ENCODE peak calls at places on chromosome 9, in four cellular contexts. J, S, U and Q are unnamed samples.

GRCh38 chr9:137320555-137321384 is 18.7 kb upstream of the NRARP start:
- DNase-seq in J (no peak), S (peak; percentile 59), U (no peak), Q (no peak)

GRCh38 chr9:75164573-75164972 is 76.3 kb downstream of the OSTF1 start:
- DNase-seq in S (no peak), U (no peak), J (no peak), Q (no peak)

GRCh38 chr9:77667151-77667550 is 19.0 kb upstream of the GNA14 start:
- DNase-seq in J (no peak), U (no peak), S (no peak), Q (no peak)

GRCh38 chr9:130530932-130531331 is 48.4 kb upstream of the FUBP3 start:
- DNase-seq in J (peak; percentile 55), U (peak; percentile 5), S (no peak), Q (peak; percentile 72)

GRCh38 chr9:20551236-20551635 is 71.1 kb downstream of the MLLT3 start:
- DNase-seq in J (no peak), U (no peak), S (no peak), Q (peak; percentile 36)

GRCh38 chr9:121938621-121939020 is 154.5 kb downstream of the TTLL11 start:
- DNase-seq in J (no peak), U (no peak), S (no peak), Q (no peak)

GRCh38 chr9:134648701-134649525 is 7.3 kb downstream of the COL5A1 start:
- DNase-seq in U (peak; percentile 81), J (no peak), S (no peak), Q (peak; percentile 33)

GRCh38 chr9:4048441-4048840 is 251.4 kb downstream of the GLIS3 start:
- DNase-seq in U (peak; percentile 39), J (peak; percentile 52), S (no peak), Q (peak; percentile 72)

GRCh38 chr9:86767373-86767772 is 179.9 kb downstream of the GAS1 start:
- DNase-seq in U (peak; percentile 42), S (no peak), J (no peak), Q (peak; percentile 54)

GRCh38 chr9:68447611-68448010 is 91.2 kb downstream of the PGM5 start:
- DNase-seq in U (no peak), S (no peak), J (no peak), Q (no peak)

GRCh38 chr9:99012957-99013512 is 69.3 kb downstream of the COL15A1 start:
- DNase-seq in U (no peak), J (peak; percentile 24), S (no peak), Q (no peak)

GRCh38 chr9:38129366-38129765 is 60.3 kb upstream of the SHB start:
- DNase-seq in S (no peak), U (no peak), J (no peak), Q (no peak)

GRCh38 chr9:20513126-20513913 is 109.0 kb downstream of the MLLT3 start:
- DNase-seq in U (peak; percentile 14), S (no peak), J (no peak), Q (no peak)

GRCh38 chr9:87733273-87734054 is 7.5 kb downstream of the CTSL start:
- DNase-seq in U (no peak), S (no peak), J (no peak), Q (no peak)

GRCh38 chr9:18281291-18281690 is 192.7 kb upstream of the ADAMTSL1 start:
- DNase-seq in S (no peak), J (no peak), U (no peak), Q (no peak)

GRCh38 chr9:36888551-36888950 is 145.5 kb downstream of the PAX5 start:
- DNase-seq in U (no peak), S (peak; percentile 24), J (no peak), Q (no peak)

GRCh38 chr9:37575511-37575914 is 667 bp downstream of the FBXO10 start:
- DNase-seq in J (peak; percentile 39), S (no peak), U (no peak), Q (no peak)

GRCh38 chr9:6328103-6328502 is at the start of gene TPD52L3:
- DNase-seq in J (no peak), S (no peak), U (no peak), Q (no peak)

GRCh38 chr9:131411719-131412681 is 18.1 kb downstream of the PRRC2B start:
- DNase-seq in J (peak; percentile 66), S (no peak), U (no peak), Q (no peak)

GRCh38 chr9:76472925-76473324 is 13.9 kb downstream of the GCNT1 start:
- DNase-seq in J (peak; percentile 64), S (no peak), U (peak; percentile 16), Q (peak; percentile 25)

GRCh38 chr9:122346478-122347347 is 24.1 kb upstream of the PTGS1 start:
- DNase-seq in J (no peak), S (peak; percentile 79), U (no peak), Q (no peak)

GRCh38 chr9:89387970-89388867 is 69.9 kb downstream of the SECISBP2 start:
- DNase-seq in S (peak; percentile 86), U (no peak), J (no peak), Q (peak; percentile 94)
- H3K36me3 ChIP-seq in S (peaks cover 6% of the 10 kb centered on the region), U (no peaks in the 10 kb centered on the region), J (no peaks in the 10 kb centered on the region), Q (no peaks in the 10 kb centered on the region)

GRCh38 chr9:92032891-92033290 is 82.3 kb downstream of the SPTLC1 start:
- DNase-seq in S (no peak), U (no peak), J (no peak), Q (no peak)
- H3K36me3 ChIP-seq in S (peaks cover 4% of the 10 kb centered on the region), U (peaks cover 28% of the 10 kb centered on the region), J (peaks cover 22% of the 10 kb centered on the region), Q (peaks cover 8% of the 10 kb centered on the region)

GRCh38 chr9:129415954-129416651 is 204.8 kb downstream of the C9orf50 start:
- DNase-seq in J (no peak), U (no peak), S (no peak), Q (no peak)
- H3K36me3 ChIP-seq in J (no peaks in the 10 kb centered on the region), U (no peaks in the 10 kb centered on the region), S (no peaks in the 10 kb centered on the region), Q (no peaks in the 10 kb centered on the region)

GRCh38 chr9:133049043-133049442 is 12.7 kb upstream of the CEL start:
- DNase-seq in J (peak; percentile 26), S (no peak), U (no peak), Q (no peak)
- H3K36me3 ChIP-seq in J (peaks cover 47% of the 10 kb centered on the region), S (peaks cover 65% of the 10 kb centered on the region), U (peaks cover 18% of the 10 kb centered on the region), Q (peaks cover 24% of the 10 kb centered on the region)

DNA sequence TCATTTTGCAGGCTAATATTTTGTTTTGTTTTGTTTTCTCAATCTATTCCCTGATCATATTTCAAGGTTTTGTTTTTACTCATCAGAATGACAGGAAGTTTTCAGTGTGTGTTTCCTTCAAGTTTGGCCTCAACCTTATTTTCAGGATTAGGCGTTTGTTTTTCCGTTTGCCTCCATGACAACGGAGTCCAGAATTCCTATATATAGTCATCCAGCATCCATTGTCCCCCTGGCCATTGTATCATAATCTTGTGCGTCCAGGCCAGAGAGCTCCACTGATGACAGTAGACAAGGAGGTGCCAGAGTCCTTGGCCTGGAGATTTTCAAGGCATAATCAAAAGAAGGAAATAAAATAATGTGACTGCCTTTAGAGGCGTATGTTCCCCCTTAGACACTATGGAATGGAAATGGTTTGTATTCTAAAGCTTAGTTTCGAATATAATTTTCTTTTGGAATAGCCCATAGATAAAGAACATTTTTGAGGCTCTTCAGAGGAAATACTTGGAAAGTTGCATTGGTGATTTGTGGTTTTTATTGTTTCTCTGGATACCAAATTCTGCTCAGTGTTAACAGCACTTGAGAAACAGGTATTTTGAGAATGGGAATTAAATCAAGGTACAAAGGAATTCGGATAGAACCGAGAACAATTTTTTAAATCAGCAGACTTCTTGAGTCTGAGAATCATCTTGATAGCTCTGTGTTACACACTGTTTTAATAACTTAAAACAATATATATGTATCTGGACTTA is 99.8 kb downstream of the ZNF462 start:
- DNase-seq in S (no peak), J (no peak), U (peak; percentile 61), Q (peak; percentile 64)
- H3K36me3 ChIP-seq in S (no peaks in the 10 kb centered on the region), J (peaks cover 13% of the 10 kb centered on the region), U (peaks cover 4% of the 10 kb centered on the region), Q (no peaks in the 10 kb centered on the region)

DNA sequence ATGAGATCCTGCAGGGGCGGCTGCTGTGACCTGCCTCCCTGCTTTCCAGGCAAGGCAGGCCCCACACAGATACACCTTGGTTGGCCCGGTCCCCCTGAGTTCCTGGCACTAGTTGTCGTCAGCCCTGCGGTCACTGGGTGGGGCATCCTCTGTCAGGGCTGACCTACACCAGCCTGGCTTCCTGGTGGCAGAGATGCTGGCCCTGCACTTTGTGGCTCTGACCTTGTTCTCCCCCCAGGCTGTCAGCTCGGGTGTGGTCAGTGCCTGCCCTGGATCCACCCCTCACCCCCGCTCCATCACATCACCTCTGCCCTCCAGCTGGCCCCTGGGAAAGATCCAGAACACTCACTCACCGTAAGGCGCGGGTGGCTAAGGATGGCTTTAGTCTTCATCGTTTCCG is 74.1 kb downstream of the PHF2 start:
- DNase-seq in J (no peak), U (no peak), S (peak; percentile 59), Q (no peak)
- H3K36me3 ChIP-seq in J (peaks cover 19% of the 10 kb centered on the region), U (peaks cover 10% of the 10 kb centered on the region), S (peaks cover 56% of the 10 kb centered on the region), Q (peaks cover 13% of the 10 kb centered on the region)

DNA sequence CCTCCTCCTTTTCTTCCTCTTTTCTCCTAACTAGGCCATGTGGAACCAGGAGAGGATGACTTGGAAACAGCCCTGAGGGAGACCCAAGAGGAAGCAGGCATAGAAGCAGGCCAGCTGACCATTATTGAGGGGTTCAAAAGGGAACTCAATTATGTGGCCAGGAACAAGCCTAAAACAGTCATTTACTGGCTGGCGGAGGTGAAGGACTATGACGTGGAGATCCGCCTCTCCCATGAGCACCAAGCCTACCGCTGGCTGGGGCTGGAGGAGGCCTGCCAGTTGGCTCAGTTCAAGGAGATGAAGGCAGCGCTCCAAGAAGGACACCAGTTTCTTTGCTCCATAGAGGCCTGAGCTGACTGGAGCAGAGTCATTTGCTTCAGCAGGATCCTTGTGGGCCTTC is 13.7 kb downstream of the NUDT2 start:
- DNase-seq in J (no peak), U (no peak), S (peak; percentile 95), Q (peak; percentile 24)
- H3K36me3 ChIP-seq in J (peaks cover 2% of the 10 kb centered on the region), U (peaks cover 18% of the 10 kb centered on the region), S (no peaks in the 10 kb centered on the region), Q (peaks cover 3% of the 10 kb centered on the region)

GRCh38 chr9:124332321-124332720 is 74.6 kb downstream of the NEK6 start:
- DNase-seq in S (no peak), J (peak; percentile 99), U (no peak), Q (no peak)

GRCh38 chr9:124334568-124335319 is 77.0 kb downstream of the NEK6 start:
- DNase-seq in U (no peak), J (no peak), S (no peak), Q (no peak)

GRCh38 chr9:124333180-124333579 is 75.4 kb downstream of the NEK6 start:
- DNase-seq in U (no peak), S (no peak), J (no peak), Q (no peak)

GRCh38 chr9:124331580-124331979 is 73.8 kb downstream of the NEK6 start:
- DNase-seq in U (no peak), S (no peak), J (no peak), Q (no peak)

DNA sequence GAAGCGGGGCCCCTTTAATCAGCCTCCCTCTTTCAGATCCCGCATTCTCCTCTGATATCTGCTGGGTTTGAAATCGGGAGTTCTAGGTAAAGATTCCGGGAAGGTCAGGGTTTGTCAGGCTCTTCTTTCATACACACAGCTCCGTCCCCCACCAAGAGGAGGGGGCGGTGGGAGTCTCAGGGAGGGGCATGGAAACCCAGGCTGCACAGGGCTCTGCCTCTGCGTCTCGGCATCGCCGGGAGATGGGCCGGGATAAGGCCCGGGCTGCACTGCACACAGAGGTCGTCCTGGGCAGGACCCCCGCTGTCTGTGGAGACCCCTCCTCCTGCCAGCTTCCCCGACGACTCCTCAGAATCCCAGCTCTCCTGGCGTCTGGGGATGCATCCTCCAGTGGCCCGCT is 75.0 kb downstream of the NEK6 start:
- DNase-seq in J (no peak), U (no peak), S (no peak), Q (no peak)
- H3K36me3 ChIP-seq in J (peaks cover 2% of the 10 kb centered on the region), U (peaks cover 21% of the 10 kb centered on the region), S (peaks cover 51% of the 10 kb centered on the region), Q (peaks cover 29% of the 10 kb centered on the region)